ENCODE peak calls at places on chromosomes 11 and 22, in eight cellular contexts. J, D, W, P, M, Y, I and Z are unnamed samples.

GRCh38 chr22:39135092-39135896 is 17.2 kb downstream of the CBX7 start:
- DNase-seq in J (no peak), D (peak; percentile 65), W (peak; percentile 74), P (no peak), M (no peak), Y (peak; percentile 20), I (peak; percentile 87), Z (peak; percentile 39)

GRCh38 chr11:106121570-106122320 is 44.3 kb downstream of the AASDHPPT start:
- DNase-seq in J (no peak), D (no peak), W (no peak), P (no peak), M (no peak), Y (no peak), I (no peak), Z (no peak)

GRCh38 chr11:16126361-16126760 is 230.0 kb downstream of the SOX6 start:
- DNase-seq in J (no peak), D (no peak), W (no peak), P (no peak), M (no peak), Y (peak; percentile 0), I (peak; percentile 16), Z (peak; percentile 28)

GRCh38 chr22:49087163-49087562 is 740.5 kb downstream of the BRD1 start:
- DNase-seq in J (no peak), D (no peak), W (no peak), P (no peak), M (no peak), Y (no peak), I (no peak), Z (no peak)

GRCh38 chr11:125175896-125176575 is 11.5 kb downstream of the PKNOX2 start:
- DNase-seq in J (no peak), D (no peak), W (no peak), P (no peak), M (no peak), Y (no peak), I (no peak), Z (no peak)

GRCh38 chr22:28874816-28875320 is 8.5 kb upstream of the ZNRF3 start:
- DNase-seq in J (no peak), D (no peak), W (no peak), P (no peak), M (no peak), Y (no peak), I (no peak), Z (no peak)

GRCh38 chr11:120326845-120327281 is 1.8 kb downstream of the TLCD5 start:
- DNase-seq in J (no peak), D (no peak), W (no peak), P (no peak), M (no peak), Y (peak; percentile 81), I (no peak), Z (no peak)

GRCh38 chr22:20602589-20603164 is 95.3 kb downstream of the MED15 start:
- DNase-seq in J (no peak), D (no peak), W (no peak), P (no peak), M (no peak), Y (no peak), I (no peak), Z (no peak)

GRCh38 chr22:35555351-35555915 is 14.8 kb downstream of the RASD2 start:
- DNase-seq in J (no peak), D (no peak), W (no peak), P (no peak), M (no peak), Y (peak; percentile 25), I (no peak), Z (no peak)

GRCh38 chr22:23831261-23831660 is 7.5 kb downstream of the DERL3 start:
- DNase-seq in J (peak; percentile 44), D (no peak), W (no peak), P (no peak), M (no peak), Y (no peak), I (no peak), Z (no peak)

GRCh38 chr11:116881153-116881552 is 43.7 kb upstream of the APOA1 start:
- DNase-seq in J (no peak), D (no peak), W (no peak), P (no peak), M (no peak), Y (no peak), I (no peak), Z (no peak)

GRCh38 chr11:68651208-68651984 is 32.9 kb upstream of the GAL start:
- DNase-seq in J (no peak), D (no peak), W (no peak), P (no peak), M (no peak), Y (peak; percentile 9), I (no peak), Z (no peak)

GRCh38 chr11:908273-908672 is 2.3 kb downstream of the CHID1 start:
- DNase-seq in J (no peak), D (no peak), W (no peak), P (no peak), M (no peak), Y (peak; percentile 8), I (no peak), Z (no peak)

GRCh38 chr22:39469681-39470461 is 13.1 kb downstream of the MGAT3 start:
- DNase-seq in J (no peak), D (no peak), W (no peak), P (peak; percentile 14), M (no peak), Y (no peak), I (peak; percentile 46), Z (no peak)

GRCh38 chr11:76700177-76701100 is 29.9 kb upstream of the LRRC32 start:
- DNase-seq in J (no peak), D (no peak), W (peak; percentile 94), P (no peak), M (no peak), Y (peak; percentile 94), I (no peak), Z (peak; percentile 95)

GRCh38 chr11:114243461-114244372 is 52.5 kb upstream of the NNMT start:
- DNase-seq in J (no peak), D (no peak), W (no peak), P (peak; percentile 22), M (no peak), Y (no peak), I (no peak), Z (no peak)

GRCh38 chr11:73178681-73179080 is 36.6 kb upstream of the FCHSD2 start:
- DNase-seq in J (no peak), D (no peak), W (no peak), P (no peak), M (no peak), Y (no peak), I (no peak), Z (no peak)